ENCODE peak calls at places on chromosomes 7 and 10, in eight cellular contexts. One of them, this sample, is unnamed.

GRCh38 chr7:98286093-98286525 is 4.6 kb downstream of the BRI3 start:
- DNase-seq in LHCN-M2: peak
- DNase-seq in A549: no peak
- DNase-seq in EL: peak
- DNase-seq in neural crest cell: no peak
- DNase-seq in ecto neural progenitor cell: no peak
- DNase-seq in GM20000: no peak
- DNase-seq in mucosa of descending colon: peak
- DNase-seq in this sample: peak

GRCh38 chr10:86373251-86373650 is 6.7 kb upstream of the GRID1 start:
- DNase-seq in ecto neural progenitor cell: no peak
- DNase-seq in mucosa of descending colon: no peak
- DNase-seq in GM20000: no peak
- DNase-seq in A549: no peak
- DNase-seq in EL: no peak
- DNase-seq in LHCN-M2: no peak
- DNase-seq in neural crest cell: no peak
- DNase-seq in this sample: no peak

GRCh38 chr10:86357676-86358075 is 8.9 kb downstream of the GRID1 start:
- DNase-seq in ecto neural progenitor cell: no peak
- DNase-seq in EL: no peak
- DNase-seq in GM20000: no peak
- DNase-seq in LHCN-M2: no peak
- DNase-seq in neural crest cell: no peak
- DNase-seq in mucosa of descending colon: peak
- DNase-seq in A549: no peak
- DNase-seq in this sample: no peak

GRCh38 chr7:42161723-42162122 is 75.3 kb downstream of the GLI3 start:
- DNase-seq in LHCN-M2: peak
- DNase-seq in ecto neural progenitor cell: no peak
- DNase-seq in A549: no peak
- DNase-seq in mucosa of descending colon: no peak
- DNase-seq in GM20000: no peak
- DNase-seq in neural crest cell: no peak
- DNase-seq in EL: no peak
- DNase-seq in this sample: peak

GRCh38 chr10:121080324-121080807 is 229.2 kb downstream of the WDR11 start:
- DNase-seq in GM20000: no peak
- DNase-seq in neural crest cell: no peak
- DNase-seq in EL: no peak
- DNase-seq in ecto neural progenitor cell: no peak
- DNase-seq in mucosa of descending colon: peak
- DNase-seq in A549: no peak
- DNase-seq in LHCN-M2: no peak
- DNase-seq in this sample: no peak

GRCh38 chr10:14532473-14533251 is 201.9 kb upstream of the FRMD4A start:
- DNase-seq in mucosa of descending colon: peak
- DNase-seq in neural crest cell: no peak
- DNase-seq in ecto neural progenitor cell: no peak
- DNase-seq in LHCN-M2: no peak
- DNase-seq in EL: peak
- DNase-seq in A549: peak
- DNase-seq in GM20000: no peak
- DNase-seq in this sample: peak

GRCh38 chr10:73866621-73867020 is 7.7 kb downstream of the CAMK2G start:
- DNase-seq in A549: no peak
- DNase-seq in mucosa of descending colon: no peak
- DNase-seq in neural crest cell: no peak
- DNase-seq in ecto neural progenitor cell: no peak
- DNase-seq in GM20000: no peak
- DNase-seq in LHCN-M2: no peak
- DNase-seq in EL: no peak
- DNase-seq in this sample: no peak

GRCh38 chr7:130887182-130888016 is 153.4 kb upstream of the KLF14 start:
- DNase-seq in EL: peak
- DNase-seq in GM20000: no peak
- DNase-seq in ecto neural progenitor cell: no peak
- DNase-seq in mucosa of descending colon: no peak
- DNase-seq in LHCN-M2: peak
- DNase-seq in neural crest cell: no peak
- DNase-seq in A549: no peak
- DNase-seq in this sample: peak

GRCh38 chr7:47191876-47192291 is 390.0 kb downstream of the TNS3 start:
- DNase-seq in ecto neural progenitor cell: no peak
- DNase-seq in A549: no peak
- DNase-seq in EL: no peak
- DNase-seq in GM20000: no peak
- DNase-seq in LHCN-M2: no peak
- DNase-seq in neural crest cell: no peak
- DNase-seq in mucosa of descending colon: peak
- DNase-seq in this sample: no peak

GRCh38 chr10:7606977-7607404 is 59.8 kb downstream of the ITIH5 start:
- DNase-seq in GM20000: no peak
- DNase-seq in LHCN-M2: no peak
- DNase-seq in A549: no peak
- DNase-seq in mucosa of descending colon: no peak
- DNase-seq in EL: no peak
- DNase-seq in ecto neural progenitor cell: no peak
- DNase-seq in neural crest cell: no peak
- DNase-seq in this sample: no peak

GRCh38 chr7:31107106-31108090 is 55.3 kb downstream of the ADCYAP1R1 start:
- DNase-seq in A549: no peak
- DNase-seq in GM20000: no peak
- DNase-seq in ecto neural progenitor cell: peak
- DNase-seq in neural crest cell: no peak
- DNase-seq in LHCN-M2: no peak
- DNase-seq in mucosa of descending colon: no peak
- DNase-seq in EL: no peak
- DNase-seq in this sample: no peak

GRCh38 chr10:94687625-94688248 is 4.2 kb downstream of the CYP2C18 start:
- DNase-seq in LHCN-M2: no peak
- DNase-seq in EL: no peak
- DNase-seq in mucosa of descending colon: no peak
- DNase-seq in A549: no peak
- DNase-seq in GM20000: no peak
- DNase-seq in ecto neural progenitor cell: no peak
- DNase-seq in neural crest cell: no peak
- DNase-seq in this sample: no peak

GRCh38 chr10:113151178-113151577 is 201.1 kb downstream of the TCF7L2 start:
- DNase-seq in LHCN-M2: no peak
- DNase-seq in neural crest cell: no peak
- DNase-seq in mucosa of descending colon: no peak
- DNase-seq in A549: no peak
- DNase-seq in ecto neural progenitor cell: no peak
- DNase-seq in EL: no peak
- DNase-seq in GM20000: no peak
- DNase-seq in this sample: no peak

This sample was measured in ELR.